ENCODE peak calls at places on chromosomes 16 and 17, in eight cellular contexts. One of them, this sample, is unnamed.
A peak's percentile ranks its signal among the peaks of the same experiment; 100 is the strongest.

GRCh38 chr16:81748476-81749198 is 30.5 kb upstream of the PLCG2 start:
- DNase-seq in body of pancreas: no peak
- DNase-seq in ascending aorta: no peak
- DNase-seq in thoracic aorta: no peak
- DNase-seq in pancreas: no peak
- DNase-seq in RWPE1: no peak
- DNase-seq in prostate gland: no peak
- DNase-seq in tibial artery: no peak
- DNase-seq in this sample: no peak

GRCh38 chr17:57264776-57265175 is 8.5 kb downstream of the MSI2 start:
- DNase-seq in tibial artery: no peak
- DNase-seq in RWPE1: peak; percentile 39
- DNase-seq in prostate gland: no peak
- DNase-seq in thoracic aorta: no peak
- DNase-seq in ascending aorta: no peak
- DNase-seq in body of pancreas: no peak
- DNase-seq in pancreas: no peak
- DNase-seq in this sample: no peak

GRCh38 chr16:14401839-14402115 is 228.3 kb downstream of the PARN start:
- DNase-seq in body of pancreas: no peak
- DNase-seq in ascending aorta: peak; percentile 67
- DNase-seq in pancreas: no peak
- DNase-seq in tibial artery: peak; percentile 51
- DNase-seq in prostate gland: no peak
- DNase-seq in RWPE1: no peak
- DNase-seq in thoracic aorta: no peak
- DNase-seq in this sample: no peak

GRCh38 chr16:68361485-68361884 is 50.7 kb downstream of the PRMT7 start:
- DNase-seq in tibial artery: no peak
- DNase-seq in pancreas: no peak
- DNase-seq in RWPE1: no peak
- DNase-seq in ascending aorta: no peak
- DNase-seq in thoracic aorta: no peak
- DNase-seq in body of pancreas: no peak
- DNase-seq in prostate gland: no peak
- DNase-seq in this sample: no peak

GRCh38 chr17:64028874-64029464 is 8.5 kb upstream of the ICAM2 start:
- DNase-seq in thoracic aorta: no peak
- DNase-seq in tibial artery: peak; percentile 57
- DNase-seq in prostate gland: peak; percentile 26
- DNase-seq in pancreas: peak; percentile 57
- DNase-seq in RWPE1: peak; percentile 74
- DNase-seq in ascending aorta: peak; percentile 71
- DNase-seq in body of pancreas: peak; percentile 75
- DNase-seq in this sample: peak; percentile 67

GRCh38 chr17:6212766-6213165 is 142.6 kb downstream of the WSCD1 start:
- DNase-seq in thoracic aorta: no peak
- DNase-seq in tibial artery: no peak
- DNase-seq in body of pancreas: no peak
- DNase-seq in prostate gland: no peak
- DNase-seq in RWPE1: no peak
- DNase-seq in pancreas: no peak
- DNase-seq in ascending aorta: no peak
- DNase-seq in this sample: no peak

GRCh38 chr16:53080345-53081031 is 25.7 kb downstream of the CHD9 start:
- DNase-seq in ascending aorta: peak; percentile 82
- DNase-seq in body of pancreas: no peak
- DNase-seq in thoracic aorta: no peak
- DNase-seq in pancreas: no peak
- DNase-seq in prostate gland: peak; percentile 76
- DNase-seq in tibial artery: peak; percentile 64
- DNase-seq in RWPE1: peak; percentile 96
- DNase-seq in this sample: no peak

GRCh38 chr17:29180051-29180787 is at the start of gene MYO18A:
- DNase-seq in pancreas: peak; percentile 76
- DNase-seq in tibial artery: peak; percentile 63
- DNase-seq in body of pancreas: peak; percentile 83
- DNase-seq in RWPE1: peak; percentile 87
- DNase-seq in ascending aorta: peak; percentile 87
- DNase-seq in thoracic aorta: no peak
- DNase-seq in prostate gland: peak; percentile 64
- DNase-seq in this sample: peak; percentile 68

GRCh38 chr17:38912221-38912813 is 13.1 kb upstream of the LASP1NB start:
- DNase-seq in body of pancreas: peak; percentile 89
- DNase-seq in ascending aorta: peak; percentile 68
- DNase-seq in thoracic aorta: no peak
- DNase-seq in prostate gland: no peak
- DNase-seq in tibial artery: no peak
- DNase-seq in RWPE1: no peak
- DNase-seq in pancreas: peak; percentile 90
- DNase-seq in this sample: no peak

GRCh38 chr17:75749545-75750389 is 15.2 kb downstream of the GALK1 start:
- DNase-seq in prostate gland: peak; percentile 76
- DNase-seq in pancreas: peak; percentile 68
- DNase-seq in thoracic aorta: peak; percentile 79
- DNase-seq in ascending aorta: peak; percentile 92
- DNase-seq in tibial artery: peak; percentile 87
- DNase-seq in RWPE1: peak; percentile 55
- DNase-seq in body of pancreas: peak; percentile 90
- DNase-seq in this sample: peak; percentile 85

GRCh38 chr17:59607061-59607460 is 12.6 kb upstream of the CLTC start:
- DNase-seq in RWPE1: no peak
- DNase-seq in body of pancreas: no peak
- DNase-seq in thoracic aorta: no peak
- DNase-seq in ascending aorta: no peak
- DNase-seq in pancreas: no peak
- DNase-seq in prostate gland: no peak
- DNase-seq in tibial artery: no peak
- DNase-seq in this sample: no peak

GRCh38 chr17:4900231-4901107 is 1.1 kb downstream of the C17orf107 start:
- DNase-seq in RWPE1: no peak
- DNase-seq in thoracic aorta: no peak
- DNase-seq in prostate gland: no peak
- DNase-seq in pancreas: no peak
- DNase-seq in tibial artery: no peak
- DNase-seq in ascending aorta: peak; percentile 76
- DNase-seq in body of pancreas: no peak
- DNase-seq in this sample: peak; percentile 71

GRCh38 chr16:6375471-6376075 is 957.1 kb upstream of the RBFOX1 start:
- DNase-seq in thoracic aorta: no peak
- DNase-seq in body of pancreas: no peak
- DNase-seq in tibial artery: no peak
- DNase-seq in prostate gland: no peak
- DNase-seq in pancreas: no peak
- DNase-seq in ascending aorta: no peak
- DNase-seq in RWPE1: no peak
- DNase-seq in this sample: no peak

GRCh38 chr17:57604771-57605733 is 140.0 kb downstream of the CCDC182 start:
- DNase-seq in RWPE1: no peak
- DNase-seq in thoracic aorta: no peak
- DNase-seq in tibial artery: no peak
- DNase-seq in body of pancreas: no peak
- DNase-seq in prostate gland: peak; percentile 49
- DNase-seq in ascending aorta: no peak
- DNase-seq in pancreas: no peak
- DNase-seq in this sample: no peak

GRCh38 chr16:89052824-89053724 is 40.6 kb upstream of the ACSF3 start:
- DNase-seq in ascending aorta: no peak
- DNase-seq in thoracic aorta: no peak
- DNase-seq in pancreas: no peak
- DNase-seq in prostate gland: peak; percentile 79
- DNase-seq in body of pancreas: no peak
- DNase-seq in tibial artery: no peak
- DNase-seq in RWPE1: peak; percentile 66
- DNase-seq in this sample: peak; percentile 20

GRCh38 chr17:42112552-42113176 is at the start of gene DHX58:
- DNase-seq in thoracic aorta: no peak
- DNase-seq in prostate gland: peak; percentile 80
- DNase-seq in tibial artery: peak; percentile 77
- DNase-seq in RWPE1: peak; percentile 88
- DNase-seq in pancreas: peak; percentile 78
- DNase-seq in body of pancreas: peak; percentile 79
- DNase-seq in ascending aorta: peak; percentile 88
- DNase-seq in this sample: peak; percentile 83

GRCh38 chr17:68204736-68205135 is 43.1 kb upstream of the AMZ2 start:
- DNase-seq in ascending aorta: no peak
- DNase-seq in prostate gland: no peak
- DNase-seq in tibial artery: no peak
- DNase-seq in RWPE1: no peak
- DNase-seq in pancreas: no peak
- DNase-seq in thoracic aorta: no peak
- DNase-seq in body of pancreas: no peak
- DNase-seq in this sample: no peak

GRCh38 chr17:29977836-29978235 is 36.4 kb downstream of the EFCAB5 start:
- DNase-seq in pancreas: no peak
- DNase-seq in ascending aorta: no peak
- DNase-seq in prostate gland: no peak
- DNase-seq in body of pancreas: no peak
- DNase-seq in RWPE1: no peak
- DNase-seq in thoracic aorta: no peak
- DNase-seq in tibial artery: no peak
- DNase-seq in this sample: no peak

GRCh38 chr16:87846705-87847466 is 22.4 kb downstream of the SLC7A5 start:
- DNase-seq in tibial artery: no peak
- DNase-seq in ascending aorta: no peak
- DNase-seq in thoracic aorta: no peak
- DNase-seq in pancreas: no peak
- DNase-seq in RWPE1: no peak
- DNase-seq in body of pancreas: no peak
- DNase-seq in prostate gland: no peak
- DNase-seq in this sample: no peak
- H3K27ac ChIP-seq in tibial artery: no peak overlapping the region
- H3K27ac ChIP-seq in ascending aorta: no peak overlapping the region
- H3K27ac ChIP-seq in thoracic aorta: no peak overlapping the region
- H3K27ac ChIP-seq in pancreas: peak overlapping the region; percentile 75
- H3K27ac ChIP-seq in RWPE1: peak overlapping the region; percentile 98
- H3K27ac ChIP-seq in body of pancreas: peak overlapping the region; percentile 88
- H3K27ac ChIP-seq in prostate gland: no peak overlapping the region
- H3K27ac ChIP-seq in this sample: no peak overlapping the region

GRCh38 chr16:27347930-27348685 is 34.3 kb downstream of the IL4R start:
- DNase-seq in tibial artery: no peak
- DNase-seq in body of pancreas: no peak
- DNase-seq in RWPE1: no peak
- DNase-seq in pancreas: no peak
- DNase-seq in ascending aorta: no peak
- DNase-seq in thoracic aorta: no peak
- DNase-seq in prostate gland: no peak
- DNase-seq in this sample: no peak
- H3K27ac ChIP-seq in tibial artery: no peak overlapping the region
- H3K27ac ChIP-seq in body of pancreas: no peak overlapping the region
- H3K27ac ChIP-seq in RWPE1: peak overlapping the region; percentile 14
- H3K27ac ChIP-seq in pancreas: no peak overlapping the region
- H3K27ac ChIP-seq in ascending aorta: no peak overlapping the region
- H3K27ac ChIP-seq in thoracic aorta: no peak overlapping the region
- H3K27ac ChIP-seq in prostate gland: no peak overlapping the region
- H3K27ac ChIP-seq in this sample: peak overlapping the region; percentile 61

DNA sequence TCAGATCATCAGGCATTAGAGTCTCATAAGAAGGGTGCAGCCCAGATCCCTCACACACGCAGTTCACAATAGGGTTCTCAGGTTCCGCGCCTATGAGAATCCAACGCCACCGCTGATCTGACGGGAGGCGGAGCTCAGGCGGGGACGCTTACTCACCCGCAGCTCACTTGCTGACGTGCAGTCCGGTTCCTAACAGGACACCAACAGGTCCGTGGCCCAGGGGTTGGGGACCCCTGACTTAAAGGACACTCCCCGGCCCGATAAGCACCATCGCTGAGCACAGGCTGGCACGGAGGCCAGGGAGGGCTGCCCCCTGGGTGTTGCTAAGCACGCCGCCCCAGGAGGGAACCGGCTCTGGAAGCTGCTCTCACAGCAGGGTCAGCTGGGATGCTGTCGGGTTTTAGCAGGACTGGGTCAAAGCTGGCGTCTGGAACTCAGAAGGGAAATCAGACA is 30.1 kb upstream of the BAHCC1 start:
- DNase-seq in tibial artery: peak; percentile 60
- DNase-seq in body of pancreas: peak; percentile 63
- DNase-seq in RWPE1: peak; percentile 73
- DNase-seq in pancreas: peak; percentile 77
- DNase-seq in prostate gland: peak; percentile 89
- DNase-seq in ascending aorta: peak; percentile 85
- DNase-seq in thoracic aorta: no peak
- DNase-seq in this sample: no peak
- H3K27ac ChIP-seq in tibial artery: no peak overlapping the region
- H3K27ac ChIP-seq in body of pancreas: peak overlapping the region; percentile 100
- H3K27ac ChIP-seq in RWPE1: peak overlapping the region; percentile 100
- H3K27ac ChIP-seq in pancreas: peak overlapping the region; percentile 98
- H3K27ac ChIP-seq in prostate gland: peak overlapping the region; percentile 96
- H3K27ac ChIP-seq in ascending aorta: peak overlapping the region; percentile 78
- H3K27ac ChIP-seq in thoracic aorta: peak overlapping the region; percentile 46
- H3K27ac ChIP-seq in this sample: no peak overlapping the region

GRCh38 chr16:4506450-4506849 is 30.3 kb downstream of the HMOX2 start:
- DNase-seq in body of pancreas: peak; percentile 71
- DNase-seq in ascending aorta: peak; percentile 75
- DNase-seq in RWPE1: peak; percentile 45
- DNase-seq in thoracic aorta: no peak
- DNase-seq in prostate gland: peak; percentile 71
- DNase-seq in tibial artery: peak; percentile 42
- DNase-seq in pancreas: peak; percentile 56
- DNase-seq in this sample: peak; percentile 65
- H3K27ac ChIP-seq in body of pancreas: no peak overlapping the region
- H3K27ac ChIP-seq in ascending aorta: no peak overlapping the region
- H3K27ac ChIP-seq in RWPE1: peak overlapping the region; percentile 20
- H3K27ac ChIP-seq in thoracic aorta: no peak overlapping the region
- H3K27ac ChIP-seq in prostate gland: no peak overlapping the region
- H3K27ac ChIP-seq in tibial artery: no peak overlapping the region
- H3K27ac ChIP-seq in pancreas: no peak overlapping the region
- H3K27ac ChIP-seq in this sample: peak overlapping the region; percentile 93

DNA sequence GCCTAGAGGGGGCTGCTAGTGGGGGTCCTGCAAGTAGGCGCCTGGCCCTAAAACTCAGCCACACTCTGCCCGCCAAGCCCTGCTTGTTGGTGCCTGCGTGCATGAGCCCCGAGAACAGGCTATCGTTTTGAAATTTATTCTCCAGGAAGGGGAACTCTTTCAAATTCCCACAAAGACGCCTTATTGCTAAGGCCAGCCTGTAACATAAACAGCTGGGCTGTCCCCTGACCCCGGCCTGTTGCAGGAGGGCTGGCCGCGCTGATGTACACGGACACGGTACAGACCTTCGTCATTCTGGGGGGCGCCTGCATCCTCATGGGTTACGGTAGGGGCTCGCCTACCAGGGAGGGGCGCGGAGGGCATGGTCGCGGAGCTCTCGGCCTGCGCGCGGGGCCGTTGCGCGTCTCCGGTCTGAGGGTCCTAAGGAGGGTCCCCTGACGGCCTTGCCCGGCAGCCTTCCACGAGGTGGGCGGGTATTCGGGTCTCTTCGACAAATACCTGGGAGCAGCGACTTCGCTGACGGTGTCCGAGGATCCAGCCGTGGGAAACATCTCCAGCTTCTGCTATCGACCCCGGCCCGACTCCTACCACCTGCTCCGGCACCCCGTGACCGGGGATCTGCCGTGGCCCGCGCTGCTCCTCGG is 4.3 kb downstream of the SLC5A2 start:
- DNase-seq in pancreas: no peak
- DNase-seq in thoracic aorta: no peak
- DNase-seq in body of pancreas: no peak
- DNase-seq in ascending aorta: no peak
- DNase-seq in RWPE1: no peak
- DNase-seq in tibial artery: no peak
- DNase-seq in prostate gland: no peak
- DNase-seq in this sample: no peak
- H3K27ac ChIP-seq in pancreas: no peak overlapping the region
- H3K27ac ChIP-seq in thoracic aorta: no peak overlapping the region
- H3K27ac ChIP-seq in body of pancreas: no peak overlapping the region
- H3K27ac ChIP-seq in ascending aorta: no peak overlapping the region
- H3K27ac ChIP-seq in RWPE1: peak overlapping the region; percentile 22
- H3K27ac ChIP-seq in tibial artery: no peak overlapping the region
- H3K27ac ChIP-seq in prostate gland: no peak overlapping the region
- H3K27ac ChIP-seq in this sample: peak overlapping the region; percentile 62

GRCh38 chr16:543301-544164 is 16.0 kb downstream of the CAPN15 start:
- DNase-seq in tibial artery: no peak
- DNase-seq in prostate gland: no peak
- DNase-seq in thoracic aorta: no peak
- DNase-seq in RWPE1: no peak
- DNase-seq in ascending aorta: no peak
- DNase-seq in pancreas: no peak
- DNase-seq in body of pancreas: no peak
- DNase-seq in this sample: no peak
- H3K27ac ChIP-seq in tibial artery: no peak overlapping the region
- H3K27ac ChIP-seq in prostate gland: no peak overlapping the region
- H3K27ac ChIP-seq in thoracic aorta: no peak overlapping the region
- H3K27ac ChIP-seq in RWPE1: peak overlapping the region; percentile 32
- H3K27ac ChIP-seq in ascending aorta: no peak overlapping the region
- H3K27ac ChIP-seq in pancreas: no peak overlapping the region
- H3K27ac ChIP-seq in body of pancreas: no peak overlapping the region
- H3K27ac ChIP-seq in this sample: no peak overlapping the region